ENCODE peak calls at places on chromosome 4, in eight cellular contexts. K is effector memory CD4-positive, alpha-beta T cell; G is glutamatergic neuron; S is stimulated activated CD4-positive, alpha-beta T cell treated with anti-CD3 and anti-CD28 coated beads, Interleukin-4, amount 100 ng/mL, for 1 hour; E is globus pallidus; V is amniotic stem cell; T is EH; N is ecto neural progenitor cell. R is an unnamed sample.

GRCh38 chr4:42412251-42412650 is 15.0 kb downstream of the SHISA3 start:
- DNase-seq in K (no peak), G (no peak), S (no peak), E (no peak), V (no peak), T (peak; percentile 51), N (no peak), R (no peak)

GRCh38 chr4:34422472-34422871 is 1821.8 kb downstream of the ARAP2 start:
- DNase-seq in K (no peak), G (no peak), S (no peak), E (no peak), V (no peak), T (peak; percentile 3), N (no peak), R (no peak)

GRCh38 chr4:158636619-158637018 is 35.1 kb downstream of the C4orf46 start:
- DNase-seq in K (no peak), G (no peak), S (no peak), E (no peak), V (no peak), T (no peak), N (no peak), R (no peak)

GRCh38 chr4:2275546-2276251 is 13.8 kb upstream of the MXD4 start:
- DNase-seq in K (no peak), G (peak; percentile 5), S (no peak), E (no peak), V (no peak), T (no peak), N (no peak), R (no peak)

GRCh38 chr4:17912011-17912410 is 101.2 kb downstream of the NCAPG start:
- DNase-seq in K (no peak), G (no peak), S (no peak), E (peak; percentile 24), V (no peak), T (no peak), N (no peak), R (no peak)

GRCh38 chr4:148284526-148285193 is 157.6 kb downstream of the NR3C2 start:
- DNase-seq in K (no peak), G (no peak), S (no peak), E (no peak), V (no peak), T (no peak), N (no peak), R (no peak)

GRCh38 chr4:77217526-77217925 is 60.5 kb downstream of the CCNG2 start:
- DNase-seq in K (no peak), G (no peak), S (no peak), E (no peak), V (no peak), T (no peak), N (no peak), R (no peak)

GRCh38 chr4:184475096-184475461 is 729 bp upstream of the IRF2 start:
- DNase-seq in K (no peak), G (no peak), S (peak; percentile 69), E (peak; percentile 64), V (peak; percentile 4), T (peak; percentile 58), N (peak; percentile 62), R (peak; percentile 27)

GRCh38 chr4:36283912-36284465 is 2.6 kb downstream of the DTHD1 start:
- DNase-seq in K (no peak), G (no peak), S (no peak), E (peak; percentile 91), V (no peak), T (no peak), N (no peak), R (no peak)

GRCh38 chr4:147731611-147732515 is at the start of gene ARHGAP10:
- DNase-seq in K (peak; percentile 56), G (peak; percentile 71), S (peak; percentile 76), E (no peak), V (peak; percentile 77), T (peak; percentile 92), N (peak; percentile 76), R (peak; percentile 53)

GRCh38 chr4:53060278-53060677 is 198.2 kb downstream of the RASL11B start:
- DNase-seq in K (no peak), G (no peak), S (no peak), E (no peak), V (no peak), T (no peak), N (no peak), R (no peak)

GRCh38 chr4:99816611-99817309 is at the start of gene DAPP1:
- DNase-seq in K (peak; percentile 56), G (no peak), S (peak; percentile 65), E (peak; percentile 33), V (no peak), T (no peak), N (no peak), R (peak; percentile 69)

GRCh38 chr4:16264798-16265197 is 38.5 kb upstream of the TAPT1 start:
- DNase-seq in K (no peak), G (no peak), S (no peak), E (peak; percentile 68), V (peak; percentile 11), T (peak; percentile 59), N (no peak), R (no peak)

GRCh38 chr4:46889410-46889809 is 19.6 kb downstream of the COX7B2 start:
- DNase-seq in K (no peak), G (no peak), S (no peak), E (no peak), V (no peak), T (no peak), N (no peak), R (no peak)

GRCh38 chr4:1368421-1369090 is 21.5 kb downstream of the UVSSA start:
- DNase-seq in K (no peak), G (peak; percentile 48), S (no peak), E (no peak), V (no peak), T (no peak), N (no peak), R (no peak)

GRCh38 chr4:107248571-107248970 is 212.5 kb upstream of the DKK2 start:
- DNase-seq in K (no peak), G (no peak), S (no peak), E (no peak), V (no peak), T (no peak), N (no peak), R (no peak)

GRCh38 chr4:145808021-145808650 is 128.2 kb downstream of the C4orf51 start:
- DNase-seq in K (no peak), G (no peak), S (peak; percentile 27), E (no peak), V (peak; percentile 91), T (peak; percentile 94), N (no peak), R (no peak)

GRCh38 chr4:83490876-83491450 is 6.1 kb upstream of the ABRAXAS1 start:
- DNase-seq in K (no peak), G (no peak), S (no peak), E (no peak), V (no peak), T (peak; percentile 34), N (peak; percentile 4), R (no peak)

GRCh38 chr4:121696641-121697461 is at the start of gene ANXA5:
- DNase-seq in K (peak; percentile 57), G (peak; percentile 87), S (peak; percentile 64), E (peak; percentile 85), V (peak; percentile 89), T (peak; percentile 93), N (peak; percentile 89), R (peak; percentile 55)

GRCh38 chr4:164396439-164396838 is 357.5 kb upstream of the SMIM31 start:
- DNase-seq in K (no peak), G (no peak), S (no peak), E (no peak), V (no peak), T (no peak), N (no peak), R (no peak)

GRCh38 chr4:161186750-161187149 is 977.0 kb downstream of the FSTL5 start:
- DNase-seq in K (no peak), G (no peak), S (no peak), E (no peak), V (no peak), T (no peak), N (no peak), R (no peak)

R was measured in T-helper 22 cell.